ENCODE peak calls at places on chromosome 2, in four cellular contexts. Y is GM12878, B is HepG2, P is H1. I is an unnamed sample.

GRCh38 chr2:70140978-70141753 is 49.7 kb downstream of the C2orf42 start:
- DNase-seq in Y (peak; percentile 88), B (peak; percentile 48), P (peak; percentile 78), I (peak; percentile 46)

GRCh38 chr2:48479923-48480322 is 50.0 kb upstream of the STON1 start:
- DNase-seq in Y (no peak), B (no peak), P (no peak), I (no peak)

GRCh38 chr2:135913726-135914365 is 37.6 kb upstream of the MCM6 start:
- DNase-seq in Y (no peak), B (peak; percentile 40), P (no peak), I (peak; percentile 21)

GRCh38 chr2:237213325-237214040 is 127.8 kb downstream of the COPS8 start:
- DNase-seq in Y (no peak), B (no peak), P (no peak), I (no peak)

GRCh38 chr2:112644155-112644932 is 1.4 kb upstream of the SLC20A1 start:
- DNase-seq in Y (no peak), B (peak; percentile 92), P (no peak), I (no peak)

GRCh38 chr2:10518470-10519060 is 70.4 kb upstream of the ODC1 start:
- DNase-seq in Y (no peak), B (no peak), P (no peak), I (no peak)

GRCh38 chr2:170817999-170818293 is 1.3 kb downstream of the GAD1 start:
- DNase-seq in Y (no peak), B (no peak), P (no peak), I (peak; percentile 48)

GRCh38 chr2:173354601-173355131 is at the start of gene CDCA7:
- DNase-seq in Y (no peak), B (peak; percentile 64), P (peak; percentile 23), I (peak; percentile 96)

GRCh38 chr2:102806250-102806837 is 44.5 kb downstream of the TMEM182 start:
- DNase-seq in Y (no peak), B (peak; percentile 73), P (peak; percentile 31), I (peak; percentile 75)

GRCh38 chr2:224196789-224197188 is 157.7 kb upstream of the SERPINE2 start:
- DNase-seq in Y (no peak), B (no peak), P (no peak), I (no peak)

GRCh38 chr2:27009716-27010115 is 23.0 kb upstream of the TMEM214 start:
- DNase-seq in Y (no peak), B (no peak), P (no peak), I (no peak)
- TF ChIP-seq SIN3A in Y (no peak), B (no peak), P (no peak), I (no peak)

GRCh38 chr2:16425462-16426336 is 239.9 kb downstream of the CYRIA start:
- DNase-seq in Y (no peak), B (peak; percentile 95), P (no peak), I (peak; percentile 20)
- TF ChIP-seq TCF12 in Y (no peak), B (no peak), P (no peak), I (no peak)

DNA sequence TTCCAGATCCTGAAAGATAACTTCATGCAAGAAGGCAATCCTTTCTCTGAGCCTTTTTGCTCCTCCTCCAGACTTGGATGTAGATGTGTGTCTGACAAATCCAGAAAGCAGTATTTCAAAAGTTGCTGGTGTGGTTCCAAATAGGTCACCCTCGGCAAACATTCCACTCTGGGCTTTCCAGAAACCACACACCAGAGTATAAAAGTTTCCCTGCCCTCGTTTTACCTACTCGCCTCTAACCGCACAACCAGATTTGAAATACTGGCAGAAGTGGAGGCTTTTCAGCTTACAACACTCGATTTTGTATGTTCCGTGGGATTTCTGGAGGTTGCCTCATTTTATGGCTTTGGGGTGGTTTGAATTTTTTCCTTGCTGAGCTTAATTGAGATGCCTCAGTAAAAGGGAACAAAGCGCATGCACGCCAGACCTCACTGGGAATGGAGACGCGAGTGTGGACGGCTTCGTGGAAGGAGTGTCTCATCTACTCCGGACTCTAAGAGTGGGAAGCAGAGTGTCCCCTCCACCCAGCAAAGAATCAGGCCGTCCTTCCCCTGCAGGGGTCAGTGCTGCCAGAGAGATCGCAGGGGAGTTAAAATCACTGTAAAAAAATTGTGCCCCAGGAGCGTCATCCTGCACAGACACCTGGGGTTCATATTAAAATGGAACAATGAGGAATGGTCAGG is 44.0 kb upstream of the RPL31 start:
- DNase-seq in Y (no peak), B (no peak), P (no peak), I (no peak)
- TF ChIP-seq SIN3A in Y (no peak), B (no peak), P (no peak), I (no peak)

GRCh38 chr2:29010946-29011649 is 30.0 kb downstream of the TOGARAM2 start:
- DNase-seq in Y (no peak), B (no peak), P (no peak), I (no peak)
- TF ChIP-seq TCF12 in Y (no peak), B (no peak), P (peak; percentile 9), I (no peak)

GRCh38 chr2:101264360-101264939 is 11.8 kb downstream of the CNOT11 start:
- DNase-seq in Y (no peak), B (no peak), P (no peak), I (no peak)
- TF ChIP-seq SIN3A in Y (no peak), B (no peak), P (no peak), I (no peak)

GRCh38 chr2:145228506-145228905 is 708.6 kb upstream of the ZEB2 start:
- DNase-seq in Y (no peak), B (no peak), P (no peak), I (peak; percentile 16)

GRCh38 chr2:145235312-145235711 is 715.4 kb upstream of the ZEB2 start:
- DNase-seq in Y (no peak), B (no peak), P (no peak), I (no peak)

GRCh38 chr2:145230546-145230945 is 710.6 kb upstream of the ZEB2 start:
- DNase-seq in Y (no peak), B (no peak), P (no peak), I (no peak)
- TF ChIP-seq TCF12 in Y (no peak), B (no peak), P (no peak), I (no peak)

GRCh38 chr2:208673631-208674030 is 267.0 kb downstream of the PTH2R start:
- DNase-seq in Y (no peak), B (no peak), P (no peak), I (no peak)

GRCh38 chr2:208669394-208669793 is 262.8 kb downstream of the PTH2R start:
- DNase-seq in Y (no peak), B (no peak), P (no peak), I (no peak)

DNA sequence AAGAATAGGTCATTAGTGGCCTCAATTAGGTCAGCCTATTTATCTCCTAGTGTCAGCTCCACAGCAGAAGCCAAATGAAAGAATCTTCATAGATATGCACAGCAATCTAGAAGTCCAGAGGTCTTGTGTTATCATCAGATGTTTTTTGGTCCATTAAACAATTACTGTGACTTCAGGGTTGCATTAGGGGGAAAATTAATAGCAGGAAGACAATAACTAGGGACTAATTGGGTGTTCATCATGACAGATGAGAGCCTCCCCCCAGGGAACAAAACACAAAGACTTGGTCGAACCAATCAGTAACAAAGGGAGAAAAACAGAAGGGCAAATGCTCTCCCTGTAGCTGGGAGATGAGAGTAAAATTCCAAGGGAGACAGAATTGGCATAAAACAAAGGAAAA is 264.7 kb downstream of the PTH2R start:
- DNase-seq in Y (no peak), B (no peak), P (no peak), I (peak; percentile 23)
- TF ChIP-seq SIN3A in Y (no peak), B (no peak), P (no peak), I (no peak)